ENCODE peak calls at places on chromosomes 16 and 17, in five cellular contexts. One of them, this sample, is unnamed.

GRCh38 chr16:3089717-3090592 is 9.1 kb downstream of the ZSCAN10 start:
- DNase-seq in sigmoid colon: no peak
- DNase-seq in colonic mucosa: no peak
- DNase-seq in fibroblast of lung: no peak
- DNase-seq in hepatocyte: no peak
- DNase-seq in this sample: no peak

GRCh38 chr16:72210571-72210970 is 38.6 kb upstream of the PMFBP1 start:
- DNase-seq in sigmoid colon: no peak
- DNase-seq in colonic mucosa: no peak
- DNase-seq in fibroblast of lung: no peak
- DNase-seq in hepatocyte: no peak
- DNase-seq in this sample: no peak

GRCh38 chr17:31394544-31394943 is 3.1 kb downstream of the RAB11FIP4 start:
- DNase-seq in sigmoid colon: no peak
- DNase-seq in colonic mucosa: peak; percentile 38
- DNase-seq in fibroblast of lung: peak; percentile 79
- DNase-seq in hepatocyte: peak; percentile 89
- DNase-seq in this sample: no peak

GRCh38 chr17:82871056-82871775 is 31.4 kb upstream of the ZNF750 start:
- DNase-seq in sigmoid colon: no peak
- DNase-seq in colonic mucosa: no peak
- DNase-seq in fibroblast of lung: no peak
- DNase-seq in hepatocyte: no peak
- DNase-seq in this sample: no peak

GRCh38 chr17:59366773-59367656 is 35.6 kb downstream of the YPEL2 start:
- DNase-seq in sigmoid colon: peak; percentile 74
- DNase-seq in colonic mucosa: peak; percentile 88
- DNase-seq in fibroblast of lung: peak; percentile 75
- DNase-seq in hepatocyte: peak; percentile 81
- DNase-seq in this sample: peak; percentile 77

GRCh38 chr16:80971814-80972213 is 34.9 kb downstream of the CMC2 start:
- DNase-seq in sigmoid colon: no peak
- DNase-seq in colonic mucosa: no peak
- DNase-seq in fibroblast of lung: no peak
- DNase-seq in hepatocyte: no peak
- DNase-seq in this sample: no peak

GRCh38 chr17:4492762-4493561 is 5.7 kb upstream of the SPNS2 start:
- DNase-seq in sigmoid colon: no peak
- DNase-seq in colonic mucosa: peak; percentile 82
- DNase-seq in fibroblast of lung: peak; percentile 43
- DNase-seq in hepatocyte: peak; percentile 80
- DNase-seq in this sample: no peak

GRCh38 chr17:82702161-82702932 is 3.8 kb upstream of the RAB40B start:
- DNase-seq in sigmoid colon: no peak
- DNase-seq in colonic mucosa: peak; percentile 79
- DNase-seq in fibroblast of lung: no peak
- DNase-seq in hepatocyte: no peak
- DNase-seq in this sample: no peak

GRCh38 chr17:19364699-19365498 is 2.4 kb upstream of the B9D1 start:
- DNase-seq in sigmoid colon: peak; percentile 58
- DNase-seq in colonic mucosa: no peak
- DNase-seq in fibroblast of lung: no peak
- DNase-seq in hepatocyte: no peak
- DNase-seq in this sample: peak; percentile 18

GRCh38 chr16:49469930-49470451 is 96.4 kb downstream of the C16orf78 start:
- DNase-seq in sigmoid colon: peak; percentile 46
- DNase-seq in colonic mucosa: peak; percentile 10
- DNase-seq in fibroblast of lung: no peak
- DNase-seq in hepatocyte: no peak
- DNase-seq in this sample: peak; percentile 33

GRCh38 chr17:48995871-48996695 is 1.1 kb upstream of the IGF2BP1 start:
- DNase-seq in sigmoid colon: no peak
- DNase-seq in colonic mucosa: no peak
- DNase-seq in fibroblast of lung: no peak
- DNase-seq in hepatocyte: peak; percentile 87
- DNase-seq in this sample: no peak

GRCh38 chr16:3144331-3144881 is 9.6 kb downstream of the ZNF213 start:
- DNase-seq in sigmoid colon: peak; percentile 59
- DNase-seq in colonic mucosa: no peak
- DNase-seq in fibroblast of lung: no peak
- DNase-seq in hepatocyte: no peak
- DNase-seq in this sample: no peak

GRCh38 chr16:30335598-30336474 is 19.3 kb downstream of the CD2BP2 start:
- DNase-seq in sigmoid colon: peak; percentile 70
- DNase-seq in colonic mucosa: peak; percentile 34
- DNase-seq in fibroblast of lung: peak; percentile 34
- DNase-seq in hepatocyte: peak; percentile 37
- DNase-seq in this sample: no peak

DNA sequence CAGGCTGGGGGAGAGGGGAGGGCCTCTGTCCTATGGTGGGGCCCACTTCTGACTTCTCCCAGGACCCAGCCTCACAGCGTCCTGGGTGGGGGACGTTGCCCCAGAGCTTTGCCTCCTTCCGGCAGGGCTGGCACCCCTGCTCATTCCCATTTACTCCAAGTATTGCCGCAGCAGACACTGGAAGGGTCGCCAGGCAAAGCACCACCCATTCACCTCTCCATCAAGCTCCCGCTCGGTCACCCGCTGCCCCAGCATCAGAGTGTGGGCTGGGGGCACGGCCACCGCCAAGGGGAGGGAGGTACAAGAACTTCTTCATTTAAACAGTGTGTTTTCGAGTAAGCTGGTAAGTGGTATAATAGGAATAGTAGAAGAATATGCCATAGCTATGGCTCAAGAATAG is 52.8 kb upstream of the GNG13 start:
- DNase-seq in sigmoid colon: no peak
- DNase-seq in colonic mucosa: no peak
- DNase-seq in fibroblast of lung: no peak
- DNase-seq in hepatocyte: no peak
- DNase-seq in this sample: no peak
- H3K9me3 ChIP-seq in sigmoid colon: no peaks in the 10 kb centered on the region
- H3K9me3 ChIP-seq in colonic mucosa: no peaks in the 10 kb centered on the region
- H3K9me3 ChIP-seq in fibroblast of lung: no peaks in the 10 kb centered on the region
- H3K9me3 ChIP-seq in hepatocyte: no peaks in the 10 kb centered on the region
- H3K9me3 ChIP-seq in this sample: no peaks in the 10 kb centered on the region

DNA sequence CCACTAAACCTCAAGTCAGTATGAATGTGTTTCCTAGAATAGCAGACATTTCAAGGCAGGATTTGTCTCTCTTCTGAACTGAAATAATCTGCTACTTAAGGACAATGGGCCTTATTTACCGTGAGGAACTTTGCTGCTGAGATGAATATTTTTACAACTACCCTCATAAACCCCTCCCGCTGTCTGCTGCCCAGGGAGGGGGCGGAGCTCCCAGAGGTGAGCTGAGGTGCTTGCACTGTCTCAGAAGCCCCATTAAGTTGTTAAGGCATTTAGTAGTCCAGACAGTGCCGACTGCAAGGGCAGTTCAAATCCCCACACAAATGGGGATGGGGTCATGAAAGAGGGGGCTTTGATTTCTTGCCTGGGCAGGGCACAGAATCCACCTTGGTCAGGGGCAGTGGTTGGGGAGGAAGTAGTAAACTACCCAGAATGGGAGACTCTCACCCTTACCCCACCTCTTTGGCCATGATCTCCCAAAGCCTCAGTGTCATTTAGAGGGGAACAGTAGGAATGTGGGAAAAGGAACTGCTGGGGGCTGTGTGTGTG is 19.2 kb downstream of the HNF1B start:
- DNase-seq in sigmoid colon: no peak
- DNase-seq in colonic mucosa: peak; percentile 83
- DNase-seq in fibroblast of lung: no peak
- DNase-seq in hepatocyte: peak; percentile 74
- DNase-seq in this sample: no peak
- H3K27me3 ChIP-seq in sigmoid colon: peaks cover 3% of the 10 kb centered on the region
- H3K27me3 ChIP-seq in colonic mucosa: no peaks in the 10 kb centered on the region
- H3K27me3 ChIP-seq in fibroblast of lung: peaks cover 13% of the 10 kb centered on the region
- H3K27me3 ChIP-seq in hepatocyte: no peaks in the 10 kb centered on the region
- H3K27me3 ChIP-seq in this sample: peaks cover 25% of the 10 kb centered on the region

DNA sequence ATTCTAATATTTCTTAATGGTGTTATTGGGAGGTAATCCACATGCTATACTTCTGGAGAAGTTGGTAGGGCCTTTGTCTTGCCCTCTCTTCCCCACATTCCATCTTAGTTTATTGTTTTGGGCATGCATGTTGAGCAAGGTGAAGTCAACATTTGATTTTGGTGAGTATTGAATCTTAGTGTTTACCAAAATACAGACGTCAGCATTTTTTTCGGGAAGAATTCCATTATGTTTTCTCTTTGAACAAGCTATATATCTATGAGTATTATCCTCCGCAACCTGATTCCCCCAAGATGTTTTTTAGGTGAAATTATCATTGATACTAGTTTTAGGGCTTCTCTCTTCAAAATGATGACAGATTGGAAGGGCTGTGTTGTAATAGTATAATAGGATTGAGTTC is 47.4 kb upstream of the SHISA9 start:
- DNase-seq in sigmoid colon: no peak
- DNase-seq in colonic mucosa: no peak
- DNase-seq in fibroblast of lung: no peak
- DNase-seq in hepatocyte: no peak
- DNase-seq in this sample: no peak
- H3K9me3 ChIP-seq in sigmoid colon: no peaks in the 10 kb centered on the region
- H3K9me3 ChIP-seq in colonic mucosa: no peaks in the 10 kb centered on the region
- H3K9me3 ChIP-seq in fibroblast of lung: no peaks in the 10 kb centered on the region
- H3K9me3 ChIP-seq in hepatocyte: no peaks in the 10 kb centered on the region
- H3K9me3 ChIP-seq in this sample: no peaks in the 10 kb centered on the region

GRCh38 chr17:37789166-37789565 is 44.3 kb upstream of the HNF1B start:
- DNase-seq in sigmoid colon: no peak
- DNase-seq in colonic mucosa: peak; percentile 52
- DNase-seq in fibroblast of lung: no peak
- DNase-seq in hepatocyte: no peak
- DNase-seq in this sample: no peak

GRCh38 chr17:37792787-37793186 is 47.9 kb upstream of the HNF1B start:
- DNase-seq in sigmoid colon: no peak
- DNase-seq in colonic mucosa: no peak
- DNase-seq in fibroblast of lung: no peak
- DNase-seq in hepatocyte: no peak
- DNase-seq in this sample: no peak

GRCh38 chr17:37791985-37792384 is 47.1 kb upstream of the HNF1B start:
- DNase-seq in sigmoid colon: no peak
- DNase-seq in colonic mucosa: no peak
- DNase-seq in fibroblast of lung: no peak
- DNase-seq in hepatocyte: no peak
- DNase-seq in this sample: no peak

GRCh38 chr17:37790153-37790552 is 45.3 kb upstream of the HNF1B start:
- DNase-seq in sigmoid colon: no peak
- DNase-seq in colonic mucosa: no peak
- DNase-seq in fibroblast of lung: no peak
- DNase-seq in hepatocyte: no peak
- DNase-seq in this sample: no peak

DNA sequence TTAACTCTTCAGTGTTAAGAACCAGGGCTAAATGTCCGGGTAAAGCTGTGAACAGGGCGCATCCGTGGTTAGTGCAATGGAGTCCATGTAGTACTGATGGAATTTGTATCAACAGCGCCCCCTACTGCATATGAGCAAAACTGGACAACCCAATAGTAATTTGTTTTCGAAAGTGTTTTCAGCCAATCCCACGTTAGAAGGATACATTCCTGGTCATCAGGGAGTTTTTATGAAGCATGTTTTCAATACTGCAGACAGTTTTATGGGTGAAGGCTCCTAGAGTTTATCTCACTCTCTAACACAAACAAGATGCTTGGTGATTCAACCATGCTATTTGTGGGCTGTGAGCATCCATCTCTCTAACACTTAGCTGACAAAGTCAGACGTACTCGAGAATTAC is 46.6 kb upstream of the HNF1B start:
- DNase-seq in sigmoid colon: no peak
- DNase-seq in colonic mucosa: peak; percentile 73
- DNase-seq in fibroblast of lung: peak; percentile 32
- DNase-seq in hepatocyte: peak; percentile 23
- DNase-seq in this sample: no peak
- H3K27me3 ChIP-seq in sigmoid colon: peaks cover 32% of the 10 kb centered on the region
- H3K27me3 ChIP-seq in colonic mucosa: no peaks in the 10 kb centered on the region
- H3K27me3 ChIP-seq in fibroblast of lung: peaks cover 11% of the 10 kb centered on the region
- H3K27me3 ChIP-seq in hepatocyte: no peaks in the 10 kb centered on the region
- H3K27me3 ChIP-seq in this sample: no peaks in the 10 kb centered on the region

DNA sequence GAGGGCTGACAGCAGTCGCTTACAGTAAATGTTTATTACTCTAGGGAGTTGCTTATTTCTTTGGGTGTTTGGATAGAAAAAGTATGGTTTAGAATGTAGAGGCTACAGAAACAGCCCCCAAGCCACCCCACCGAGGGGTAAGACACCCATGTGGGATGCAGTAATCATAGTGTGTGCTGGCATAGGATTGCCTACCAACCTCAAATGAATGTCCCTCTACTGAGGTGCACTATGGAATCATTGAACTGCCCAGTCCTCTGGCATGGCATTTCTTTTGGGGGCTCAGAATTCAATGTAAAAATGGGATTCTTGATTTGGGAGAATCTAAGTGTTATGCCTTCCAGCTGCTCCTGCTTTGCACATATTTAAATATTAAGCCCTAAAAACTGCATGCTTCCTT is 46.8 kb downstream of the ZNF267 start:
- DNase-seq in sigmoid colon: no peak
- DNase-seq in colonic mucosa: no peak
- DNase-seq in fibroblast of lung: no peak
- DNase-seq in hepatocyte: no peak
- DNase-seq in this sample: no peak
- H3K9me3 ChIP-seq in sigmoid colon: peaks cover 40% of the 10 kb centered on the region
- H3K9me3 ChIP-seq in colonic mucosa: peaks cover 19% of the 10 kb centered on the region
- H3K9me3 ChIP-seq in fibroblast of lung: peaks cover 3% of the 10 kb centered on the region
- H3K9me3 ChIP-seq in hepatocyte: peaks cover 53% of the 10 kb centered on the region
- H3K9me3 ChIP-seq in this sample: peaks cover 67% of the 10 kb centered on the region

DNA sequence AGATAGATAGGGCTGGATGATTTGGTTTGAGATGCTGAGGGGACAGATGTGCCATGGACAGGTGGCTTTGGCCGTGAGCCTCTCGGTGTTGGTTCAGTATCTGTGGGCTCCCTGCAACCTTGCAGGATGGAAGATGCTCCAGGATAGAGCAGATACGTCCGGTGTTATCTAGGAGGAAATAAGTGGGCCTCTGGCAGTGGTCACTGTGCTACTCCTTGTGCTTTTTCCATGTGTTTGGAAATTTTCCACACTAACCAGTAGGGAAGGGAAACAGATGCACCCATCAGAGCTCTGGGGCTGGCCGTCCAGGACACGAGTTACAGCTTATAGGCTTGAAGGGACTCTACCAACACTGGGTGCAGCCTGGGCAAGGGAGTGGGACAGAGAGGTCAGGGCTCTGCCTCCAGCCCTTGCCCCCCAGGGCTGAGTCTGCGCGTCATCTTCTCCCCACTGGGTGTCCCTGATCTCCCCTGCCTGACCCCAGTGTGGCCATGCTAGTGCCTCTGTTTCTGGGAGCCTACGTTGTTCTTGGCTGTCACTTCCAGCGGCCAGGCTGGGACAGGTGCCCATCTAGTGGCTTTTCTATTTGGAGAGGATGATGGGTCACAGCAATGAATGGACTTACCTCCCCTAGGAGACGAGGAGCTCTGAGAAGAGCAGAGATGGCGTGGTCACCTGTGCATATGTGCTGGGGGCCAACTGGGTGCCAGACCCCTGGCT is 166.9 kb downstream of the SEC14L1 start:
- DNase-seq in sigmoid colon: no peak
- DNase-seq in colonic mucosa: no peak
- DNase-seq in fibroblast of lung: no peak
- DNase-seq in hepatocyte: no peak
- DNase-seq in this sample: no peak
- H3K27me3 ChIP-seq in sigmoid colon: no peaks in the 10 kb centered on the region
- H3K27me3 ChIP-seq in colonic mucosa: no peaks in the 10 kb centered on the region
- H3K27me3 ChIP-seq in fibroblast of lung: no peaks in the 10 kb centered on the region
- H3K27me3 ChIP-seq in hepatocyte: no peaks in the 10 kb centered on the region
- H3K27me3 ChIP-seq in this sample: no peaks in the 10 kb centered on the region

GRCh38 chr17:27069842-27070508 is 223.9 kb upstream of the WSB1 start:
- DNase-seq in sigmoid colon: no peak
- DNase-seq in colonic mucosa: no peak
- DNase-seq in fibroblast of lung: no peak
- DNase-seq in hepatocyte: no peak
- DNase-seq in this sample: no peak
- H3K9me3 ChIP-seq in sigmoid colon: no peaks in the 10 kb centered on the region
- H3K9me3 ChIP-seq in colonic mucosa: no peaks in the 10 kb centered on the region
- H3K9me3 ChIP-seq in fibroblast of lung: no peaks in the 10 kb centered on the region
- H3K9me3 ChIP-seq in hepatocyte: no peaks in the 10 kb centered on the region
- H3K9me3 ChIP-seq in this sample: no peaks in the 10 kb centered on the region

This sample was measured in tibial artery.